ENCODE peak calls at places on chromosomes 1 and 21, in nine cellular contexts. One of them, this sample, is unnamed.

GRCh38 chr1:44783697-44784093 is 4.3 kb downstream of the BEST4 start:
- DNase-seq in GM23338: peak
- DNase-seq in HepG2: no peak
- DNase-seq in A549: no peak
- DNase-seq in K562: no peak
- DNase-seq in HL-60: no peak
- DNase-seq in Panc1: no peak
- DNase-seq in GM12878: no peak
- DNase-seq in SK-N-SH: no peak
- DNase-seq in this sample: no peak

GRCh38 chr1:204201651-204202050 is 5.4 kb upstream of the KISS1 start:
- DNase-seq in HepG2: no peak
- DNase-seq in SK-N-SH: no peak
- DNase-seq in K562: no peak
- DNase-seq in GM12878: no peak
- DNase-seq in GM23338: no peak
- DNase-seq in Panc1: no peak
- DNase-seq in HL-60: no peak
- DNase-seq in A549: no peak
- DNase-seq in this sample: no peak

GRCh38 chr1:232628335-232629214 is 1.4 kb downstream of the SIPA1L2 start:
- DNase-seq in GM23338: no peak
- DNase-seq in A549: no peak
- DNase-seq in Panc1: no peak
- DNase-seq in GM12878: no peak
- DNase-seq in K562: no peak
- DNase-seq in HL-60: no peak
- DNase-seq in SK-N-SH: peak
- DNase-seq in HepG2: no peak
- DNase-seq in this sample: no peak

GRCh38 chr1:41819069-41819468 is 99.7 kb downstream of the HIVEP3 start:
- DNase-seq in A549: no peak
- DNase-seq in Panc1: no peak
- DNase-seq in SK-N-SH: no peak
- DNase-seq in HepG2: no peak
- DNase-seq in HL-60: no peak
- DNase-seq in GM12878: no peak
- DNase-seq in GM23338: no peak
- DNase-seq in K562: no peak
- DNase-seq in this sample: no peak

GRCh38 chr1:234262007-234262753 is 111.1 kb upstream of the COA6 start:
- DNase-seq in GM12878: no peak
- DNase-seq in K562: no peak
- DNase-seq in A549: no peak
- DNase-seq in SK-N-SH: no peak
- DNase-seq in HL-60: no peak
- DNase-seq in GM23338: no peak
- DNase-seq in HepG2: no peak
- DNase-seq in Panc1: no peak
- DNase-seq in this sample: no peak

GRCh38 chr1:209072481-209072880 is 511.0 kb upstream of the CAMK1G start:
- DNase-seq in HepG2: no peak
- DNase-seq in Panc1: no peak
- DNase-seq in A549: no peak
- DNase-seq in HL-60: no peak
- DNase-seq in GM23338: no peak
- DNase-seq in SK-N-SH: no peak
- DNase-seq in GM12878: no peak
- DNase-seq in K562: no peak
- DNase-seq in this sample: no peak

GRCh38 chr1:48725331-48725730 is 51.4 kb downstream of the BEND5 start:
- DNase-seq in GM12878: no peak
- DNase-seq in HepG2: no peak
- DNase-seq in GM23338: no peak
- DNase-seq in HL-60: no peak
- DNase-seq in Panc1: no peak
- DNase-seq in SK-N-SH: no peak
- DNase-seq in A549: no peak
- DNase-seq in K562: no peak
- DNase-seq in this sample: no peak

GRCh38 chr21:46406001-46406400 is 52.7 kb upstream of the DIP2A start:
- DNase-seq in HepG2: no peak
- DNase-seq in SK-N-SH: no peak
- DNase-seq in A549: no peak
- DNase-seq in GM23338: no peak
- DNase-seq in K562: no peak
- DNase-seq in Panc1: no peak
- DNase-seq in HL-60: no peak
- DNase-seq in GM12878: no peak
- DNase-seq in this sample: no peak

GRCh38 chr1:150532860-150533259 is 16.3 kb upstream of the ADAMTSL4 start:
- DNase-seq in GM23338: no peak
- DNase-seq in HepG2: no peak
- DNase-seq in K562: no peak
- DNase-seq in Panc1: no peak
- DNase-seq in A549: no peak
- DNase-seq in GM12878: no peak
- DNase-seq in HL-60: no peak
- DNase-seq in SK-N-SH: no peak
- DNase-seq in this sample: no peak

GRCh38 chr1:117366982-117367768 is at the start of gene MAN1A2:
- DNase-seq in A549: peak
- DNase-seq in SK-N-SH: peak
- DNase-seq in Panc1: no peak
- DNase-seq in GM23338: peak
- DNase-seq in GM12878: peak
- DNase-seq in K562: peak
- DNase-seq in HL-60: peak
- DNase-seq in HepG2: peak
- DNase-seq in this sample: peak

GRCh38 chr1:17648457-17649145 is 106.5 kb upstream of the ACTL8 start:
- DNase-seq in HL-60: no peak
- DNase-seq in A549: no peak
- DNase-seq in K562: no peak
- DNase-seq in Panc1: no peak
- DNase-seq in GM12878: no peak
- DNase-seq in SK-N-SH: no peak
- DNase-seq in HepG2: no peak
- DNase-seq in GM23338: no peak
- DNase-seq in this sample: no peak

DNA sequence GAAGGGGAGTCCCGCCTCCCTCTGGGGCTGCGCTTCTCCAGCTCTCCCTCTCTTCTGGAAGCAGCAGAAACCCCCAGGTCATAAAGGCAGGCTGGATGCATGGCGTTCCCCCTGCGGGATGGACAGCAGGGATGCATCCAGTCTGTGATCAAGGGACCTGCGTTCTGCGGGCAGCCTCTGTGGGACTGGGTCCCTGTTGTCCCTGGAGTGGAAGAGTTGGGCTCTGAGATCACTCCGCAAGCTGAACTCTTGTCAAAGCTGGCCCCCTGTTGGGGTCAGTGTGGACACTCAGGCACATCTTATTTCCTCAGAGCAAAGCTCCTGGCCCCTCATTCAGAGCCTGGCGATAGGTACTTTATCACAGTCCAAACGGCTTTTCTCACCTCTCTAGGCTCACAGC is 341.2 kb downstream of the PTPRU start:
- DNase-seq in SK-N-SH: peak
- DNase-seq in GM12878: no peak
- DNase-seq in HepG2: no peak
- DNase-seq in Panc1: no peak
- DNase-seq in HL-60: no peak
- DNase-seq in GM23338: peak
- DNase-seq in K562: no peak
- DNase-seq in A549: no peak
- DNase-seq in this sample: no peak
- TF ChIP-seq REST in SK-N-SH: no peak
- TF ChIP-seq REST in GM12878: no peak
- TF ChIP-seq REST in HepG2: no peak
- TF ChIP-seq REST in Panc1: no peak
- TF ChIP-seq REST in HL-60: no peak
- TF ChIP-seq REST in GM23338: no peak
- TF ChIP-seq REST in K562: no peak
- TF ChIP-seq REST in A549: no peak
- TF ChIP-seq REST in this sample: no peak

GRCh38 chr1:83787246-83787998 is 211.5 kb downstream of the TTLL7 start:
- DNase-seq in HepG2: no peak
- DNase-seq in Panc1: no peak
- DNase-seq in A549: no peak
- DNase-seq in GM23338: peak
- DNase-seq in SK-N-SH: no peak
- DNase-seq in GM12878: no peak
- DNase-seq in K562: no peak
- DNase-seq in HL-60: no peak
- DNase-seq in this sample: no peak

GRCh38 chr1:83794384-83794783 is 204.5 kb downstream of the TTLL7 start:
- DNase-seq in K562: no peak
- DNase-seq in Panc1: no peak
- DNase-seq in HL-60: no peak
- DNase-seq in GM12878: no peak
- DNase-seq in A549: no peak
- DNase-seq in GM23338: no peak
- DNase-seq in SK-N-SH: no peak
- DNase-seq in HepG2: no peak
- DNase-seq in this sample: no peak

GRCh38 chr1:83796409-83796808 is 202.5 kb downstream of the TTLL7 start:
- DNase-seq in HL-60: no peak
- DNase-seq in HepG2: no peak
- DNase-seq in GM23338: peak
- DNase-seq in Panc1: no peak
- DNase-seq in GM12878: no peak
- DNase-seq in A549: no peak
- DNase-seq in SK-N-SH: no peak
- DNase-seq in K562: no peak
- DNase-seq in this sample: no peak

GRCh38 chr1:83791821-83792437 is 207.0 kb downstream of the TTLL7 start:
- DNase-seq in K562: no peak
- DNase-seq in HepG2: no peak
- DNase-seq in GM23338: no peak
- DNase-seq in HL-60: no peak
- DNase-seq in SK-N-SH: no peak
- DNase-seq in A549: no peak
- DNase-seq in Panc1: no peak
- DNase-seq in GM12878: no peak
- DNase-seq in this sample: no peak
- TF ChIP-seq REST in K562: no peak
- TF ChIP-seq REST in HepG2: no peak
- TF ChIP-seq REST in GM23338: no peak
- TF ChIP-seq REST in HL-60: no peak
- TF ChIP-seq REST in SK-N-SH: no peak
- TF ChIP-seq REST in A549: no peak
- TF ChIP-seq REST in Panc1: no peak
- TF ChIP-seq REST in GM12878: no peak
- TF ChIP-seq REST in this sample: no peak

GRCh38 chr1:26417111-26417510 is 6.5 kb downstream of the LIN28A start:
- DNase-seq in HL-60: peak
- DNase-seq in A549: peak
- DNase-seq in SK-N-SH: peak
- DNase-seq in HepG2: peak
- DNase-seq in Panc1: peak
- DNase-seq in GM12878: no peak
- DNase-seq in K562: peak
- DNase-seq in GM23338: peak
- DNase-seq in this sample: peak
- TF ChIP-seq REST in HL-60: no peak
- TF ChIP-seq REST in A549: no peak
- TF ChIP-seq REST in SK-N-SH: no peak
- TF ChIP-seq REST in HepG2: no peak
- TF ChIP-seq REST in Panc1: peak
- TF ChIP-seq REST in GM12878: no peak
- TF ChIP-seq REST in K562: no peak
- TF ChIP-seq REST in GM23338: peak
- TF ChIP-seq REST in this sample: no peak

GRCh38 chr1:88466899-88467580 is 217.0 kb upstream of the PKN2 start:
- DNase-seq in K562: no peak
- DNase-seq in SK-N-SH: no peak
- DNase-seq in A549: no peak
- DNase-seq in HepG2: no peak
- DNase-seq in GM12878: no peak
- DNase-seq in HL-60: no peak
- DNase-seq in GM23338: no peak
- DNase-seq in Panc1: no peak
- DNase-seq in this sample: no peak

GRCh38 chr1:88463401-88463800 is 220.7 kb upstream of the PKN2 start:
- DNase-seq in A549: no peak
- DNase-seq in SK-N-SH: no peak
- DNase-seq in HL-60: no peak
- DNase-seq in Panc1: no peak
- DNase-seq in K562: no peak
- DNase-seq in HepG2: no peak
- DNase-seq in GM12878: no peak
- DNase-seq in GM23338: no peak
- DNase-seq in this sample: no peak

GRCh38 chr1:88457197-88457596 is 226.9 kb upstream of the PKN2 start:
- DNase-seq in GM23338: no peak
- DNase-seq in SK-N-SH: no peak
- DNase-seq in HepG2: no peak
- DNase-seq in K562: no peak
- DNase-seq in GM12878: no peak
- DNase-seq in A549: no peak
- DNase-seq in Panc1: no peak
- DNase-seq in HL-60: no peak
- DNase-seq in this sample: no peak

GRCh38 chr1:88462481-88463261 is 221.4 kb upstream of the PKN2 start:
- DNase-seq in Panc1: no peak
- DNase-seq in GM12878: no peak
- DNase-seq in HL-60: no peak
- DNase-seq in HepG2: no peak
- DNase-seq in GM23338: peak
- DNase-seq in A549: no peak
- DNase-seq in SK-N-SH: peak
- DNase-seq in K562: no peak
- DNase-seq in this sample: no peak
- TF ChIP-seq REST in Panc1: no peak
- TF ChIP-seq REST in GM12878: no peak
- TF ChIP-seq REST in HL-60: no peak
- TF ChIP-seq REST in HepG2: no peak
- TF ChIP-seq REST in GM23338: no peak
- TF ChIP-seq REST in A549: no peak
- TF ChIP-seq REST in SK-N-SH: no peak
- TF ChIP-seq REST in K562: no peak
- TF ChIP-seq REST in this sample: no peak